ENCODE peak calls at places on chromosomes 16 and 17, in seven cellular contexts. C, A, T, U, K, J and Y are unnamed samples.

GRCh38 chr16:85091522-85091910 is 20.8 kb downstream of the CIBAR2 start:
- DNase-seq in C (no peak), A (no peak), T (no peak), U (peak), K (peak), J (no peak), Y (no peak)

GRCh38 chr17:42527932-42528331 is 8.1 kb upstream of the NAGLU start:
- DNase-seq in C (no peak), A (no peak), T (no peak), U (no peak), K (no peak), J (no peak), Y (no peak)

GRCh38 chr16:20084624-20085226 is 11.0 kb upstream of the GPR139 start:
- DNase-seq in C (no peak), A (no peak), T (no peak), U (no peak), K (no peak), J (no peak), Y (no peak)

GRCh38 chr16:9123871-9124270 is 32.4 kb downstream of the HAPSTR1 start:
- DNase-seq in C (peak), A (no peak), T (peak), U (no peak), K (peak), J (no peak), Y (peak)

GRCh38 chr17:74758846-74759163 is 10.4 kb downstream of the NHERF1 start:
- DNase-seq in C (no peak), A (no peak), T (no peak), U (peak), K (peak), J (no peak), Y (no peak)

GRCh38 chr16:53775821-53776431 is 72.0 kb downstream of the FTO start:
- DNase-seq in C (no peak), A (no peak), T (peak), U (no peak), K (peak), J (no peak), Y (peak)

GRCh38 chr16:84194470-84195200 is 3.7 kb downstream of the ADAD2 start:
- DNase-seq in C (no peak), A (peak), T (no peak), U (peak), K (no peak), J (no peak), Y (no peak)

GRCh38 chr17:7383742-7384488 is 3.0 kb downstream of the TNK1 start:
- DNase-seq in C (peak), A (peak), T (no peak), U (peak), K (peak), J (peak), Y (peak)

GRCh38 chr17:17716837-17717523 is 35.7 kb downstream of the RAI1 start:
- DNase-seq in C (no peak), A (no peak), T (no peak), U (no peak), K (peak), J (no peak), Y (no peak)

GRCh38 chr17:12918132-12918531 is 99.7 kb downstream of the ELAC2 start:
- DNase-seq in C (no peak), A (no peak), T (no peak), U (no peak), K (no peak), J (no peak), Y (no peak)

GRCh38 chr16:86836503-86837125 is 258.3 kb downstream of the FOXL1 start:
- DNase-seq in C (no peak), A (no peak), T (no peak), U (no peak), K (peak), J (no peak), Y (no peak)

GRCh38 chr17:32142857-32143524 is 689 bp downstream of the RHOT1 start:
- DNase-seq in C (peak), A (peak), T (peak), U (peak), K (peak), J (peak), Y (peak)

GRCh38 chr17:30696234-30696633 is 128.3 kb downstream of the CRLF3 start:
- DNase-seq in C (no peak), A (no peak), T (no peak), U (no peak), K (no peak), J (no peak), Y (no peak)

GRCh38 chr17:69574257-69575197 is 160.0 kb downstream of the MAP2K6 start:
- DNase-seq in C (no peak), A (no peak), T (no peak), U (no peak), K (no peak), J (peak), Y (no peak)

GRCh38 chr17:42354956-42355843 is 33.0 kb downstream of the STAT3 start:
- DNase-seq in C (no peak), A (no peak), T (no peak), U (no peak), K (no peak), J (no peak), Y (no peak)